ENCODE peak calls at places on chromosomes 11 and 22, in seven cellular contexts. One of them, this sample, is unnamed.

GRCh38 chr22:35961480-35961902 is 67.1 kb downstream of the RBFOX2 start:
- DNase-seq in H9: peak
- DNase-seq in IMR-90: peak
- DNase-seq in neuronal stem cell: peak
- DNase-seq in mesendoderm: peak
- DNase-seq in trophoblast cell: no peak
- DNase-seq in H1: peak
- DNase-seq in this sample: peak

GRCh38 chr11:76443254-76443935 is 1.4 kb upstream of the EMSY start:
- DNase-seq in H1: no peak
- DNase-seq in mesendoderm: no peak
- DNase-seq in H9: no peak
- DNase-seq in IMR-90: no peak
- DNase-seq in neuronal stem cell: no peak
- DNase-seq in trophoblast cell: no peak
- DNase-seq in this sample: peak

GRCh38 chr11:34480339-34480738 is 33.3 kb downstream of the ELF5 start:
- DNase-seq in H9: no peak
- DNase-seq in mesendoderm: peak
- DNase-seq in neuronal stem cell: no peak
- DNase-seq in IMR-90: peak
- DNase-seq in H1: no peak
- DNase-seq in trophoblast cell: no peak
- DNase-seq in this sample: no peak

GRCh38 chr22:25403752-25404471 is 160.6 kb upstream of the GRK3 start:
- DNase-seq in mesendoderm: peak
- DNase-seq in H1: no peak
- DNase-seq in H9: no peak
- DNase-seq in neuronal stem cell: no peak
- DNase-seq in IMR-90: peak
- DNase-seq in trophoblast cell: peak
- DNase-seq in this sample: peak

GRCh38 chr11:13220148-13220547 is 57.4 kb upstream of the BMAL1 start:
- DNase-seq in IMR-90: no peak
- DNase-seq in H1: peak
- DNase-seq in H9: no peak
- DNase-seq in mesendoderm: no peak
- DNase-seq in trophoblast cell: no peak
- DNase-seq in neuronal stem cell: no peak
- DNase-seq in this sample: no peak

GRCh38 chr11:95104916-95105315 is 15.3 kb downstream of the ENDOD1 start:
- DNase-seq in mesendoderm: no peak
- DNase-seq in H9: no peak
- DNase-seq in H1: no peak
- DNase-seq in trophoblast cell: no peak
- DNase-seq in neuronal stem cell: no peak
- DNase-seq in IMR-90: no peak
- DNase-seq in this sample: no peak

GRCh38 chr11:2382927-2383822 is 6.1 kb downstream of the CD81 start:
- DNase-seq in IMR-90: peak
- DNase-seq in neuronal stem cell: no peak
- DNase-seq in trophoblast cell: no peak
- DNase-seq in H1: no peak
- DNase-seq in mesendoderm: peak
- DNase-seq in H9: peak
- DNase-seq in this sample: peak

GRCh38 chr22:48477031-48477721 is 1350.5 kb downstream of the BRD1 start:
- DNase-seq in IMR-90: no peak
- DNase-seq in trophoblast cell: no peak
- DNase-seq in H1: no peak
- DNase-seq in mesendoderm: no peak
- DNase-seq in neuronal stem cell: no peak
- DNase-seq in H9: peak
- DNase-seq in this sample: no peak

GRCh38 chr11:62856333-62856910 is 17.0 kb upstream of the WDR74 start:
- DNase-seq in H9: no peak
- DNase-seq in trophoblast cell: peak
- DNase-seq in neuronal stem cell: no peak
- DNase-seq in mesendoderm: no peak
- DNase-seq in H1: no peak
- DNase-seq in IMR-90: no peak
- DNase-seq in this sample: peak

GRCh38 chr22:50561401-50562074 is 1.2 kb downstream of the SYCE3 start:
- DNase-seq in H9: no peak
- DNase-seq in H1: no peak
- DNase-seq in IMR-90: no peak
- DNase-seq in neuronal stem cell: no peak
- DNase-seq in mesendoderm: peak
- DNase-seq in trophoblast cell: peak
- DNase-seq in this sample: no peak

GRCh38 chr22:32322986-32323385 is 34.7 kb upstream of the RFPL3 start:
- DNase-seq in trophoblast cell: no peak
- DNase-seq in H9: peak
- DNase-seq in neuronal stem cell: no peak
- DNase-seq in IMR-90: no peak
- DNase-seq in H1: peak
- DNase-seq in mesendoderm: no peak
- DNase-seq in this sample: no peak

GRCh38 chr22:30036656-30037055 is 43.6 kb upstream of the HORMAD2 start:
- DNase-seq in H1: no peak
- DNase-seq in trophoblast cell: peak
- DNase-seq in neuronal stem cell: no peak
- DNase-seq in mesendoderm: peak
- DNase-seq in H9: no peak
- DNase-seq in IMR-90: peak
- DNase-seq in this sample: peak

GRCh38 chr11:27916541-27917100 is 191.3 kb downstream of the KIF18A start:
- DNase-seq in mesendoderm: no peak
- DNase-seq in trophoblast cell: no peak
- DNase-seq in neuronal stem cell: no peak
- DNase-seq in IMR-90: peak
- DNase-seq in H9: no peak
- DNase-seq in H1: no peak
- DNase-seq in this sample: no peak

GRCh38 chr22:35854334-35854733 is 136.7 kb downstream of the APOL5 start:
- DNase-seq in mesendoderm: no peak
- DNase-seq in IMR-90: no peak
- DNase-seq in H9: no peak
- DNase-seq in neuronal stem cell: no peak
- DNase-seq in trophoblast cell: no peak
- DNase-seq in H1: no peak
- DNase-seq in this sample: no peak

GRCh38 chr11:14234446-14234845 is 124.5 kb downstream of the RRAS2 start:
- DNase-seq in IMR-90: no peak
- DNase-seq in mesendoderm: no peak
- DNase-seq in H1: no peak
- DNase-seq in neuronal stem cell: no peak
- DNase-seq in H9: no peak
- DNase-seq in trophoblast cell: no peak
- DNase-seq in this sample: no peak

GRCh38 chr11:130403967-130404366 is 24.4 kb downstream of the ADAMTS8 start:
- DNase-seq in IMR-90: no peak
- DNase-seq in trophoblast cell: no peak
- DNase-seq in H9: peak
- DNase-seq in mesendoderm: no peak
- DNase-seq in H1: peak
- DNase-seq in neuronal stem cell: no peak
- DNase-seq in this sample: no peak

GRCh38 chr11:87602776-87603175 is 565.0 kb downstream of the TMEM135 start:
- DNase-seq in trophoblast cell: no peak
- DNase-seq in H1: no peak
- DNase-seq in IMR-90: no peak
- DNase-seq in H9: no peak
- DNase-seq in mesendoderm: no peak
- DNase-seq in neuronal stem cell: no peak
- DNase-seq in this sample: no peak

GRCh38 chr22:31922593-31922992 is 21.7 kb upstream of the YWHAH start:
- DNase-seq in neuronal stem cell: no peak
- DNase-seq in H1: no peak
- DNase-seq in trophoblast cell: no peak
- DNase-seq in H9: no peak
- DNase-seq in mesendoderm: no peak
- DNase-seq in IMR-90: no peak
- DNase-seq in this sample: no peak

GRCh38 chr11:47335733-47336132 is 16.8 kb downstream of the MYBPC3 start:
- DNase-seq in H9: no peak
- DNase-seq in neuronal stem cell: no peak
- DNase-seq in IMR-90: no peak
- DNase-seq in mesendoderm: no peak
- DNase-seq in H1: no peak
- DNase-seq in trophoblast cell: no peak
- DNase-seq in this sample: no peak

GRCh38 chr11:8671242-8671641 is 11.2 kb downstream of the TRIM66 start:
- DNase-seq in IMR-90: peak
- DNase-seq in neuronal stem cell: peak
- DNase-seq in H9: peak
- DNase-seq in trophoblast cell: no peak
- DNase-seq in H1: peak
- DNase-seq in mesendoderm: peak
- DNase-seq in this sample: peak

GRCh38 chr22:30763815-30764686 is 69.4 kb downstream of the OSBP2 start:
- DNase-seq in H1: peak
- DNase-seq in H9: peak
- DNase-seq in trophoblast cell: peak
- DNase-seq in neuronal stem cell: peak
- DNase-seq in mesendoderm: peak
- DNase-seq in IMR-90: peak
- DNase-seq in this sample: peak

GRCh38 chr22:37175414-37176144 is 12.5 kb downstream of the C1QTNF6 start:
- DNase-seq in neuronal stem cell: no peak
- DNase-seq in trophoblast cell: peak
- DNase-seq in H1: no peak
- DNase-seq in mesendoderm: no peak
- DNase-seq in IMR-90: no peak
- DNase-seq in H9: no peak
- DNase-seq in this sample: no peak

GRCh38 chr22:37174964-37175363 is 13.1 kb downstream of the C1QTNF6 start:
- DNase-seq in H1: no peak
- DNase-seq in H9: no peak
- DNase-seq in mesendoderm: no peak
- DNase-seq in trophoblast cell: peak
- DNase-seq in IMR-90: no peak
- DNase-seq in neuronal stem cell: no peak
- DNase-seq in this sample: no peak

GRCh38 chr22:37177221-37177620 is 10.8 kb downstream of the C1QTNF6 start:
- DNase-seq in mesendoderm: no peak
- DNase-seq in trophoblast cell: no peak
- DNase-seq in H1: no peak
- DNase-seq in IMR-90: no peak
- DNase-seq in H9: no peak
- DNase-seq in neuronal stem cell: no peak
- DNase-seq in this sample: no peak

GRCh38 chr22:37177755-37178154 is 10.3 kb downstream of the C1QTNF6 start:
- DNase-seq in H9: no peak
- DNase-seq in H1: no peak
- DNase-seq in trophoblast cell: no peak
- DNase-seq in neuronal stem cell: no peak
- DNase-seq in mesendoderm: no peak
- DNase-seq in IMR-90: no peak
- DNase-seq in this sample: no peak

GRCh38 chr22:37176464-37177061 is 11.5 kb downstream of the C1QTNF6 start:
- DNase-seq in neuronal stem cell: no peak
- DNase-seq in trophoblast cell: peak
- DNase-seq in IMR-90: peak
- DNase-seq in H9: no peak
- DNase-seq in mesendoderm: no peak
- DNase-seq in H1: no peak
- DNase-seq in this sample: peak
- H2AK5ac ChIP-seq in neuronal stem cell: no peak
- H2AK5ac ChIP-seq in trophoblast cell: no peak
- H2AK5ac ChIP-seq in IMR-90: peak
- H2AK5ac ChIP-seq in H9: no peak
- H2AK5ac ChIP-seq in mesendoderm: no peak
- H2AK5ac ChIP-seq in H1: peak
- H2AK5ac ChIP-seq in this sample: no peak

DNA sequence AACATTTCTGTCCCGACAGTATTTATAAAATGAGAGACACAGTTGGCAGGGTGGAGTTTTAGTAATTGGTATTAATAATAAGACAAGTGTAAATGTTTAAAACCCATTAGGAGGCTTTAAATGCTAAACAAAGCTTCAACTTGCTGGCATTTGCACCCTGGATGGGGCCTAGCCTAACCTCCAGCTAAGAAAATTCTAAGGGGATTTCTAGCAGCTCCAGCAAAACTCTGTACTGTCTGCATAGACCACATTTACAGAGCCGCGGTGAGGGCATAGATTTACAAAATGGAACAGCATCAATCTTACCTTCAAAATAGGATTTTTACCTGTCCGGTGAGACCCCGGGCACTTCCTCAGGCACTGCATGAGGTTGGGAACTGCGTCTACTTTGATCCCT is 113.9 kb upstream of the ANO1 start:
- DNase-seq in H9: no peak
- DNase-seq in IMR-90: no peak
- DNase-seq in H1: no peak
- DNase-seq in mesendoderm: no peak
- DNase-seq in trophoblast cell: no peak
- DNase-seq in neuronal stem cell: no peak
- DNase-seq in this sample: no peak
- H3K18ac ChIP-seq in H9: no peak
- H3K18ac ChIP-seq in IMR-90: peak
- H3K18ac ChIP-seq in H1: no peak
- H3K18ac ChIP-seq in mesendoderm: no peak
- H3K18ac ChIP-seq in trophoblast cell: no peak
- H3K18ac ChIP-seq in neuronal stem cell: no peak
- H3K18ac ChIP-seq in this sample: no peak

GRCh38 chr11:59187020-59187419 is 15.1 kb downstream of the DTX4 start:
- DNase-seq in mesendoderm: no peak
- DNase-seq in H1: no peak
- DNase-seq in IMR-90: no peak
- DNase-seq in trophoblast cell: no peak
- DNase-seq in neuronal stem cell: no peak
- DNase-seq in H9: no peak
- DNase-seq in this sample: no peak
- H3K27ac ChIP-seq in mesendoderm: no peak
- H3K27ac ChIP-seq in H1: no peak
- H3K27ac ChIP-seq in IMR-90: peak
- H3K27ac ChIP-seq in trophoblast cell: no peak
- H3K27ac ChIP-seq in neuronal stem cell: no peak
- H3K27ac ChIP-seq in H9: no peak
- H3K27ac ChIP-seq in this sample: no peak

DNA sequence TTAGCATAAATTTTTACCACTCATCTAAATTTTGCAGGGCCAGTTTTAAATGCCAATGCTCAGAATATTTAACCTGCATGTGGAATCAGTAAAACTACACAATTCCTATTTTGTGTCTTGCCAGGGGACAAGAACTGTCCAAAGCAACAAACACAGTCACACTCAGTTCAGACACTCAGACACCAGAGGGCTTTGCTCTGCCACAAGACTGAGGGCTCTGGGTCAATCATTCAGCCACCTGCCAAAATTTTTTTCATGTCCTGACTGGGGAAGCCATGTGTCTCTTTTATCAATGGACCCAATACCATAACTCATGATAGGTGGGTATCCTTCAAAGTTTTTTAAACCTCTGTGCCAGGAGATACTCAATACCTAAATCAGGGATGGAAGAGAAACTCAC is 304.0 kb upstream of the ANO3 start:
- DNase-seq in H1: no peak
- DNase-seq in neuronal stem cell: no peak
- DNase-seq in H9: no peak
- DNase-seq in trophoblast cell: no peak
- DNase-seq in mesendoderm: no peak
- DNase-seq in IMR-90: no peak
- DNase-seq in this sample: peak
- H2AK5ac ChIP-seq in H1: no peak
- H2AK5ac ChIP-seq in neuronal stem cell: no peak
- H2AK5ac ChIP-seq in H9: no peak
- H2AK5ac ChIP-seq in trophoblast cell: no peak
- H2AK5ac ChIP-seq in mesendoderm: no peak
- H2AK5ac ChIP-seq in IMR-90: peak
- H2AK5ac ChIP-seq in this sample: no peak